ENCODE peak calls at places on chromosomes 3 and 15, in nine cellular contexts. One of them, this sample, is unnamed.
A peak's percentile ranks its signal among the peaks of the same experiment; 100 is the strongest.

GRCh38 chr3:139129892-139130291 is 85.2 kb upstream of the PRR23C start:
- DNase-seq in GM23248: no peak
- DNase-seq in heart right ventricle: no peak
- DNase-seq in aorta: no peak
- DNase-seq in uterus: no peak
- DNase-seq in suprapubic skin: no peak
- DNase-seq in HFF-Myc: no peak
- DNase-seq in endothelial cell of umbilical vein: no peak
- DNase-seq in WERI-Rb-1: no peak
- DNase-seq in this sample: no peak

GRCh38 chr3:112767177-112767576 is 79.5 kb downstream of the CD200R1L start:
- DNase-seq in GM23248: no peak
- DNase-seq in heart right ventricle: no peak
- DNase-seq in aorta: no peak
- DNase-seq in uterus: no peak
- DNase-seq in suprapubic skin: no peak
- DNase-seq in HFF-Myc: no peak
- DNase-seq in endothelial cell of umbilical vein: no peak
- DNase-seq in WERI-Rb-1: no peak
- DNase-seq in this sample: no peak

GRCh38 chr15:81400640-81401236 is 26.7 kb upstream of the TMC3 start:
- DNase-seq in GM23248: peak; percentile 62
- DNase-seq in heart right ventricle: no peak
- DNase-seq in aorta: no peak
- DNase-seq in uterus: no peak
- DNase-seq in suprapubic skin: no peak
- DNase-seq in HFF-Myc: peak; percentile 21
- DNase-seq in endothelial cell of umbilical vein: peak; percentile 71
- DNase-seq in WERI-Rb-1: peak; percentile 16
- DNase-seq in this sample: no peak

GRCh38 chr3:125136515-125136914 is 76.0 kb downstream of the SLC12A8 start:
- DNase-seq in GM23248: no peak
- DNase-seq in heart right ventricle: no peak
- DNase-seq in aorta: no peak
- DNase-seq in uterus: no peak
- DNase-seq in suprapubic skin: no peak
- DNase-seq in HFF-Myc: no peak
- DNase-seq in endothelial cell of umbilical vein: no peak
- DNase-seq in WERI-Rb-1: no peak
- DNase-seq in this sample: no peak

GRCh38 chr3:184186902-184187207 is 856 bp downstream of the ABCF3 start:
- DNase-seq in GM23248: peak; percentile 32
- DNase-seq in heart right ventricle: no peak
- DNase-seq in aorta: no peak
- DNase-seq in uterus: no peak
- DNase-seq in suprapubic skin: no peak
- DNase-seq in HFF-Myc: no peak
- DNase-seq in endothelial cell of umbilical vein: peak; percentile 9
- DNase-seq in WERI-Rb-1: peak; percentile 79
- DNase-seq in this sample: no peak

GRCh38 chr3:170953229-170953628 is 44.8 kb upstream of the EIF5A2 start:
- DNase-seq in GM23248: no peak
- DNase-seq in heart right ventricle: no peak
- DNase-seq in aorta: no peak
- DNase-seq in uterus: no peak
- DNase-seq in suprapubic skin: no peak
- DNase-seq in HFF-Myc: no peak
- DNase-seq in endothelial cell of umbilical vein: no peak
- DNase-seq in WERI-Rb-1: peak; percentile 95
- DNase-seq in this sample: no peak

GRCh38 chr3:58577269-58577821 is at the start of gene FAM107A:
- DNase-seq in GM23248: peak; percentile 88
- DNase-seq in heart right ventricle: peak; percentile 73
- DNase-seq in aorta: no peak
- DNase-seq in uterus: peak; percentile 71
- DNase-seq in suprapubic skin: peak; percentile 83
- DNase-seq in HFF-Myc: peak; percentile 29
- DNase-seq in endothelial cell of umbilical vein: peak; percentile 83
- DNase-seq in WERI-Rb-1: no peak
- DNase-seq in this sample: peak; percentile 46

GRCh38 chr15:84817461-84818081 is 415 bp downstream of the ALPK3 start:
- DNase-seq in GM23248: no peak
- DNase-seq in heart right ventricle: no peak
- DNase-seq in aorta: no peak
- DNase-seq in uterus: no peak
- DNase-seq in suprapubic skin: no peak
- DNase-seq in HFF-Myc: no peak
- DNase-seq in endothelial cell of umbilical vein: peak; percentile 50
- DNase-seq in WERI-Rb-1: peak; percentile 43
- DNase-seq in this sample: no peak

GRCh38 chr3:141425523-141426233 is 57.4 kb downstream of the ZBTB38 start:
- DNase-seq in GM23248: peak; percentile 63
- DNase-seq in heart right ventricle: no peak
- DNase-seq in aorta: no peak
- DNase-seq in uterus: no peak
- DNase-seq in suprapubic skin: no peak
- DNase-seq in HFF-Myc: no peak
- DNase-seq in endothelial cell of umbilical vein: no peak
- DNase-seq in WERI-Rb-1: no peak
- DNase-seq in this sample: no peak

GRCh38 chr3:14608298-14608697 is 43.3 kb upstream of the CCDC174 start:
- DNase-seq in GM23248: no peak
- DNase-seq in heart right ventricle: no peak
- DNase-seq in aorta: no peak
- DNase-seq in uterus: no peak
- DNase-seq in suprapubic skin: no peak
- DNase-seq in HFF-Myc: no peak
- DNase-seq in endothelial cell of umbilical vein: no peak
- DNase-seq in WERI-Rb-1: no peak
- DNase-seq in this sample: no peak

GRCh38 chr3:126982125-126982521 is 792 bp upstream of the PLXNA1 start:
- DNase-seq in GM23248: peak; percentile 58
- DNase-seq in heart right ventricle: no peak
- DNase-seq in aorta: no peak
- DNase-seq in uterus: no peak
- DNase-seq in suprapubic skin: no peak
- DNase-seq in HFF-Myc: no peak
- DNase-seq in endothelial cell of umbilical vein: no peak
- DNase-seq in WERI-Rb-1: peak; percentile 41
- DNase-seq in this sample: no peak

GRCh38 chr3:16106050-16106449 is 68.4 kb upstream of the GALNT15 start:
- DNase-seq in GM23248: no peak
- DNase-seq in heart right ventricle: no peak
- DNase-seq in aorta: no peak
- DNase-seq in uterus: no peak
- DNase-seq in suprapubic skin: no peak
- DNase-seq in HFF-Myc: no peak
- DNase-seq in endothelial cell of umbilical vein: no peak
- DNase-seq in WERI-Rb-1: no peak
- DNase-seq in this sample: no peak

GRCh38 chr3:40613306-40613705 is 88.5 kb downstream of the ZNF621 start:
- DNase-seq in GM23248: no peak
- DNase-seq in heart right ventricle: no peak
- DNase-seq in aorta: no peak
- DNase-seq in uterus: no peak
- DNase-seq in suprapubic skin: no peak
- DNase-seq in HFF-Myc: no peak
- DNase-seq in endothelial cell of umbilical vein: no peak
- DNase-seq in WERI-Rb-1: no peak
- DNase-seq in this sample: no peak

GRCh38 chr15:59543721-59544547 is 67.6 kb upstream of the GCNT3 start:
- DNase-seq in GM23248: no peak
- DNase-seq in heart right ventricle: no peak
- DNase-seq in aorta: no peak
- DNase-seq in uterus: no peak
- DNase-seq in suprapubic skin: no peak
- DNase-seq in HFF-Myc: no peak
- DNase-seq in endothelial cell of umbilical vein: no peak
- DNase-seq in WERI-Rb-1: no peak
- DNase-seq in this sample: no peak

DNA sequence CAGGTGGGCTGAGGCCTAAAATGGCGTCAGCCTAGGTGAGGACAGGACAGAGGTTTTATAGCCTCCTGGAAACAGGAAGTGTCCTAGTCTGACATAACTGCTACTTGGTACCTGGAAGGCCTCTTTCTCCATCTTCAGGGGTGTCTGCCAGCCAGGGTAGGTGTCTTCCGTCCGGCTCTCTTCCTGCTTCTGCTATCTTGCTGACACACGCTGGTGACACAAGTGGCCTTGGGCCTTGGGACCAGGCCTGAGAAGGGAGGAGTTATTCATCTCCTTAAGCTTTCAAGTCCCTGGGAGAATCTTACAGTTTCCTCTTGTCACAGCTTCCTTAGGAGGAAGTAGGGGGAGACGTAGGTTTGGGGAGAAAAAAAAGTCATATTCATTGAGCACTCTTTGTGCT is 551.3 kb downstream of the AGBL1 start:
- DNase-seq in GM23248: no peak
- DNase-seq in heart right ventricle: no peak
- DNase-seq in aorta: no peak
- DNase-seq in uterus: no peak
- DNase-seq in suprapubic skin: no peak
- DNase-seq in HFF-Myc: no peak
- DNase-seq in endothelial cell of umbilical vein: no peak
- DNase-seq in WERI-Rb-1: no peak
- DNase-seq in this sample: no peak
- H3K4me3 ChIP-seq in GM23248: no peak overlapping the region
- H3K4me3 ChIP-seq in heart right ventricle: no peak overlapping the region
- H3K4me3 ChIP-seq in aorta: no peak overlapping the region
- H3K4me3 ChIP-seq in uterus: no peak overlapping the region
- H3K4me3 ChIP-seq in suprapubic skin: no peak overlapping the region
- H3K4me3 ChIP-seq in HFF-Myc: no peak overlapping the region
- H3K4me3 ChIP-seq in endothelial cell of umbilical vein: no peak overlapping the region
- H3K4me3 ChIP-seq in WERI-Rb-1: no peak overlapping the region
- H3K4me3 ChIP-seq in this sample: no peak overlapping the region

GRCh38 chr3:30619318-30619717 is 12.9 kb downstream of the TGFBR2 start:
- DNase-seq in GM23248: no peak
- DNase-seq in heart right ventricle: no peak
- DNase-seq in aorta: no peak
- DNase-seq in uterus: no peak
- DNase-seq in suprapubic skin: no peak
- DNase-seq in HFF-Myc: no peak
- DNase-seq in endothelial cell of umbilical vein: no peak
- DNase-seq in WERI-Rb-1: no peak
- DNase-seq in this sample: no peak

GRCh38 chr3:30622047-30622545 is 15.7 kb downstream of the TGFBR2 start:
- DNase-seq in GM23248: no peak
- DNase-seq in heart right ventricle: no peak
- DNase-seq in aorta: no peak
- DNase-seq in uterus: no peak
- DNase-seq in suprapubic skin: no peak
- DNase-seq in HFF-Myc: no peak
- DNase-seq in endothelial cell of umbilical vein: no peak
- DNase-seq in WERI-Rb-1: no peak
- DNase-seq in this sample: no peak

GRCh38 chr3:30618508-30618907 is 12.1 kb downstream of the TGFBR2 start:
- DNase-seq in GM23248: no peak
- DNase-seq in heart right ventricle: no peak
- DNase-seq in aorta: no peak
- DNase-seq in uterus: no peak
- DNase-seq in suprapubic skin: no peak
- DNase-seq in HFF-Myc: no peak
- DNase-seq in endothelial cell of umbilical vein: no peak
- DNase-seq in WERI-Rb-1: no peak
- DNase-seq in this sample: no peak

GRCh38 chr3:30623375-30623774 is 17.0 kb downstream of the TGFBR2 start:
- DNase-seq in GM23248: peak; percentile 37
- DNase-seq in heart right ventricle: no peak
- DNase-seq in aorta: no peak
- DNase-seq in uterus: no peak
- DNase-seq in suprapubic skin: no peak
- DNase-seq in HFF-Myc: no peak
- DNase-seq in endothelial cell of umbilical vein: no peak
- DNase-seq in WERI-Rb-1: no peak
- DNase-seq in this sample: no peak

DNA sequence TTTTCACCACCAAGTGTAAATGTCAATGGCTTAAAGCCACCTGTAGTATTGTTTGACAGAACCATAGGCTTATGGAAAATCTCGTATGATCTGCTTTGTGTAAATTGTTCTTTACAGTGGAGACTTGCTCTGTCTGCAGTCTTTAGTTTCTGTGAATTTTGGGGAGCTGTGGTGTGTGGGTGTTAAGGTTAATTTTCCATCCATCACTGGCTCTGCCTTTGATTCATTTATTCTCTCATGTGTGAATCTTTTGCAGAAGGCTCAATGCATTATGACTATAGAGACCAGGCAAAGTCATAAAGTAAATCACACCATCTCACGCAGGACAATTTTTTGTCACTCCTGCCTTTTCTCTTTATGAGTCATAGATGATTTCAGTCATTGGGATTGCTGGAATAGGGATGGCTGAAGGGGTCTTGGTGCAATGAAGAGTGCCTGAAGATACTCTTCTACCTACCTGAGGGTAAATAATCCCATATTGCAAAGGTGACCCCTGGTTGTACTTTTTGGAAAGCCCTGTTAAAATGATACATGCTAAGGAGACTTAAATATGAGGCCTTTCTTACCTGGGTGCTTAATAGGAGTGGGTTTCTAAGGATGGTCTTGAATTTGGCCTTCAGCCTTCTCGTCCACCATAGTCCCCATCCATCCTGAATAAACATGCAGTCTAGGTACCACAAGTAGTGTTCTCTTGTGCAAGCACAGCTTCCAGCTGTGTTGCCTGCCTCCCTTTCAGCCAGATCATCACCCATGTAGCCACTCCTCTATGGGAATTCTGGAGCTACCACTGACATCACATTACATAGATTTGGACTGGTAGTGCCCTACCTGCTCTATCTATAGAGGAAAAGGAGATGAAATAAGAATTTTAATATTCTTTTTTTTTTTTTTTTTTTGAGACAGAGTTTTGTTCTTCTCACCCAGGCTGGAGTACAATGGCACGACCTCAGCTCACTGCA is 14.3 kb downstream of the TGFBR2 start:
- DNase-seq in GM23248: no peak
- DNase-seq in heart right ventricle: no peak
- DNase-seq in aorta: no peak
- DNase-seq in uterus: no peak
- DNase-seq in suprapubic skin: no peak
- DNase-seq in HFF-Myc: no peak
- DNase-seq in endothelial cell of umbilical vein: no peak
- DNase-seq in WERI-Rb-1: no peak
- DNase-seq in this sample: no peak
- H3K4me3 ChIP-seq in GM23248: no peak overlapping the region
- H3K4me3 ChIP-seq in heart right ventricle: no peak overlapping the region
- H3K4me3 ChIP-seq in aorta: no peak overlapping the region
- H3K4me3 ChIP-seq in uterus: no peak overlapping the region
- H3K4me3 ChIP-seq in suprapubic skin: no peak overlapping the region
- H3K4me3 ChIP-seq in HFF-Myc: no peak overlapping the region
- H3K4me3 ChIP-seq in endothelial cell of umbilical vein: no peak overlapping the region
- H3K4me3 ChIP-seq in WERI-Rb-1: no peak overlapping the region
- H3K4me3 ChIP-seq in this sample: no peak overlapping the region

GRCh38 chr3:114435733-114436132 is 141.9 kb downstream of the TIGIT start:
- DNase-seq in GM23248: peak; percentile 42
- DNase-seq in heart right ventricle: no peak
- DNase-seq in aorta: no peak
- DNase-seq in uterus: no peak
- DNase-seq in suprapubic skin: no peak
- DNase-seq in HFF-Myc: no peak
- DNase-seq in endothelial cell of umbilical vein: no peak
- DNase-seq in WERI-Rb-1: no peak
- DNase-seq in this sample: no peak
- H3K4me3 ChIP-seq in GM23248: no peak overlapping the region
- H3K4me3 ChIP-seq in heart right ventricle: no peak overlapping the region
- H3K4me3 ChIP-seq in aorta: no peak overlapping the region
- H3K4me3 ChIP-seq in uterus: no peak overlapping the region
- H3K4me3 ChIP-seq in suprapubic skin: no peak overlapping the region
- H3K4me3 ChIP-seq in HFF-Myc: no peak overlapping the region
- H3K4me3 ChIP-seq in endothelial cell of umbilical vein: no peak overlapping the region
- H3K4me3 ChIP-seq in WERI-Rb-1: no peak overlapping the region
- H3K4me3 ChIP-seq in this sample: no peak overlapping the region

GRCh38 chr3:64218746-64219145 is 6.5 kb downstream of the PRICKLE2 start:
- DNase-seq in GM23248: no peak
- DNase-seq in heart right ventricle: no peak
- DNase-seq in aorta: no peak
- DNase-seq in uterus: no peak
- DNase-seq in suprapubic skin: no peak
- DNase-seq in HFF-Myc: no peak
- DNase-seq in endothelial cell of umbilical vein: no peak
- DNase-seq in WERI-Rb-1: no peak
- DNase-seq in this sample: no peak
- H3K4me3 ChIP-seq in GM23248: no peak overlapping the region
- H3K4me3 ChIP-seq in heart right ventricle: no peak overlapping the region
- H3K4me3 ChIP-seq in aorta: no peak overlapping the region
- H3K4me3 ChIP-seq in uterus: no peak overlapping the region
- H3K4me3 ChIP-seq in suprapubic skin: no peak overlapping the region
- H3K4me3 ChIP-seq in HFF-Myc: no peak overlapping the region
- H3K4me3 ChIP-seq in endothelial cell of umbilical vein: no peak overlapping the region
- H3K4me3 ChIP-seq in WERI-Rb-1: no peak overlapping the region
- H3K4me3 ChIP-seq in this sample: no peak overlapping the region